ENCODE peak calls at places on chromosomes 16 and 17, in nine cellular contexts. B is endodermal cell, E is tibial nerve, M is PC-3, R is breast epithelium, I is right atrium auricular region, S is Peyer's patch, K is thoracic aorta, O is WERI-Rb-1. G is an unnamed sample. For H3K36me3 and H3K9me3, the result is how much of the 10 kb centered on the place peaks cover.

GRCh38 chr16:85045077-85045476 is 17.5 kb downstream of the KIAA0513 start:
- DNase-seq in E (no peak), S (no peak), I (no peak), R (no peak), B (no peak), K (no peak), O (no peak), M (no peak), G (no peak)

GRCh38 chr16:68744744-68745280 is 7.7 kb downstream of the CDH1 start:
- DNase-seq in O (no peak), E (no peak), I (no peak), B (peak), M (peak), K (no peak), S (no peak), R (peak), G (no peak)

GRCh38 chr17:77686903-77687302 is 271.6 kb upstream of the TNRC6C start:
- DNase-seq in E (no peak), S (no peak), M (no peak), R (no peak), B (no peak), I (no peak), O (no peak), K (no peak), G (no peak)

GRCh38 chr17:58278661-58279015 is 2.1 kb downstream of the MPO start:
- DNase-seq in I (peak), E (no peak), S (no peak), K (no peak), M (no peak), R (no peak), B (no peak), O (no peak), G (no peak)

GRCh38 chr17:14306602-14307001 is 5.7 kb downstream of the HS3ST3B1 start:
- DNase-seq in I (no peak), K (no peak), B (no peak), O (no peak), M (no peak), E (no peak), S (no peak), R (no peak), G (no peak)

GRCh38 chr17:68794636-68795503 is 160.3 kb downstream of the ABCA8 start:
- DNase-seq in S (no peak), E (peak), I (no peak), R (no peak), K (no peak), M (peak), O (no peak), B (no peak), G (peak)

GRCh38 chr17:1008008-1008761 is 11.3 kb downstream of the TIMM22 start:
- DNase-seq in E (peak), B (no peak), K (no peak), M (no peak), I (peak), S (no peak), R (peak), O (no peak), G (peak)

GRCh38 chr17:35088911-35089845 is 25.7 kb upstream of the RFFL start:
- DNase-seq in E (peak), S (peak), B (peak), O (peak), K (peak), I (peak), R (peak), M (peak), G (peak)

GRCh38 chr16:56330476-56330875 is 94.9 kb downstream of the AMFR start:
- DNase-seq in E (no peak), R (no peak), O (no peak), S (no peak), B (no peak), I (no peak), K (no peak), M (peak), G (no peak)

GRCh38 chr16:13419589-13419988 is 500.4 kb upstream of the ERCC4 start:
- DNase-seq in I (no peak), O (no peak), S (no peak), K (no peak), M (no peak), B (no peak), E (no peak), R (no peak), G (no peak)

DNA sequence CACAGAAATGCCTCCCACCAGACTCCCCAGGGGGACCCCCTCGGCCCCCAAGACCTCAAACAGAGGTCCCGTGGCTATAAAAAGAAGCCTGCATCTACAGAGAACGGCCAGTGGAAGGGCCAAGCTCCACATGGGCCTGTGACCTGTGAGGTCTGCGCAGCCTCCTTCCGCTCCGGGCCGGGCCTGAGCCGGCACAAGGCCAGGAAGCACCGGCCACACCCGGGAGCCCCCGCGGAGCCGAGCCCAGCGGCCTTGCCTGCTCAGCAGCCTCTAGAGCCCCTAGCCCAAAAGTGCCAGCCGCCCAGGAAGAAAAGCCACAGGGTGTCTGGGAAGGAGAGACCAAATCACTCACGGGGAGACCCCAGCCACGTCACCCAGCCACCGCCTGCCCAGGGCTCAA is 18.3 kb upstream of the ZFPM1 start:
- DNase-seq in S (no peak), K (no peak), E (no peak), O (no peak), R (no peak), I (no peak), B (no peak), M (no peak), G (no peak)
- H3K36me3 ChIP-seq in S (under half), K (under half), E (under half), O (under half), R (under half), I (under half), B (under half), M (under half), G (under half)

DNA sequence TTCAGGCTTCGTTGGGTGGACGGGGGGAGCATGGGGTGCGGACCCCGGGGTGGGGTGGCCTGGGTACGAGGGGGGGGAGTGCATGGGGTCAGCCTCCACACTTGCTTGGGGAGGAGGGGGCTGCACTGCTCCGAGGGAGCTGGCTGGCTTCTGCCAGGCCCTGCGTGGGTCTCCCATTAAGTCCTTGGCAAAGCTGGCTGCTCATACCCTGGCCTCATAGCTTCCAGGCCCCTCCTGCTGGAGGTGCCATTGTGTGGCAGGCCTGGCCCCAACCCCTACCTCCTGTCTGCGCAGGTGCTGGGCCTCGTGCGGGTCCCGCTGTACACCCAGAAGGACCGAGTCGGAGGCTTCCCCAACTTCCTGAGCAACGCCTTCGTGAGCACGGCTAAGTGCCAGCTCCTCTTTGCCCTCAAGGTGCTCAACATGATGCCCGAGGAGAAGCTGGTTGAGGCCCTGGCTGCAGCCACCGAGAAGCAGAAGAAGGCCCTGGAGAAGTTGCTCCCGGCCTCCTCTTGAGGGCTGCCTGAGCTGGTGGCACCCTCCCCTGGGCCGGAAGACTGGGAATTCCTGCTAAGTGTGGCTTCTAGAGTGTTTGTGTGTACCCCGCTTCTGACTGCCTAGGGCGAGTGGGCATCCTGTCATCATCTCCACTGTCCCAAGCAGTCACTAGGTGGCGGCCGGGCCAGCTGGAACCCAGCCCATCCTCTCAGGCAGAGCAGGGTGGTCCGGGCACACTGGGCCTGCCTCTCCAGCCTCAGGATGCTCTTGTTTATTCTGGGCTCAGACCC is 1.5 kb downstream of the NUDT16L1 start:
- DNase-seq in O (no peak), R (peak), I (no peak), S (no peak), B (peak), K (no peak), M (no peak), E (peak), G (no peak)
- TF ChIP-seq CTCF in O (peak), R (no peak), I (no peak), S (no peak), B (peak), K (no peak), M (no peak), E (no peak), G (no peak)

GRCh38 chr17:21298056-21298982 is 13.8 kb downstream of the MAP2K3 start:
- DNase-seq in B (no peak), R (no peak), I (no peak), E (no peak), O (no peak), M (no peak), K (no peak), S (no peak), G (no peak)
- H3K9me3 ChIP-seq in B (under half), R (under half), I (under half), E (under half), O (under half), M (under half), K (under half), S (under half), G (under half)

DNA sequence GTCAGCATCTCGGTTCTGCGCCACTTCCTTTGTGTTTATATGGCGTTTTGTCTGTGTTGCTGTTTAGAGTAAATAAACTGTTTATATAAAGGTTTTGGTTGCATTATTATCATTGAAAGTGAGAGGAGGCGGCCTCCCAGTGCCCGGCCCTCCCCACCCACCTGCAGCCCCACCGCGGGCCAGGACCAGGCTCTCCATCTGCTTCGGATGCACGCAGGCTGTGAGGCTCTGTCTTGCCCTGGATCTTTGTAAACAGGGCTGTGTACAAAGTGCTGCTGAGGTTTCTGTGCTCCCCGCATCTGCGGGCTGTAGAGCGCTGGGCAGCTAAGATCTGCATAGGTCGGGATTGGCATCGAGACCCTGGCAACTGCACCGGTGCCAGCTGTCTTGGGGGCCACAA is 8.2 kb upstream of the BAIAP3 start:
- DNase-seq in R (no peak), M (no peak), E (no peak), K (no peak), B (no peak), S (no peak), I (no peak), O (no peak), G (no peak)
- H3K36me3 ChIP-seq in R (under half), M (under half), E (under half), K (under half), B (under half), S (under half), I (under half), O (under half), G (under half)

GRCh38 chr16:66658143-66658859 is 38.2 kb downstream of the CMTM4 start:
- DNase-seq in I (no peak), O (no peak), B (no peak), K (no peak), S (no peak), M (no peak), E (no peak), R (no peak), G (no peak)
- TF ChIP-seq CTCF in I (no peak), O (no peak), B (peak), K (no peak), S (no peak), M (peak), E (no peak), R (no peak), G (no peak)